ENCODE peak calls at places on chromosomes 13 and 19, in five cellular contexts. B, C, N, Y and S are unnamed samples.

GRCh38 chr19:36420961-36421748 is 2.7 kb upstream of the ZFP82 start:
- DNase-seq in B (peak), C (no peak), N (peak), Y (no peak), S (no peak)

GRCh38 chr13:73258396-73258795 is 199.6 kb downstream of the KLF5 start:
- DNase-seq in B (no peak), C (no peak), N (no peak), Y (no peak), S (no peak)

GRCh38 chr13:113746143-113746525 is 12.9 kb upstream of the TMEM255B start:
- DNase-seq in B (no peak), C (no peak), N (peak), Y (no peak), S (no peak)

GRCh38 chr13:27211771-27212364 is 39.5 kb upstream of the RPL21 start:
- DNase-seq in B (no peak), C (peak), N (no peak), Y (peak), S (peak)

GRCh38 chr13:29472317-29472961 is 123.0 kb downstream of the SLC7A1 start:
- DNase-seq in B (no peak), C (peak), N (peak), Y (no peak), S (peak)

GRCh38 chr13:110630566-110631119 is 15.3 kb downstream of the NAXD start:
- DNase-seq in B (no peak), C (no peak), N (no peak), Y (no peak), S (no peak)

GRCh38 chr13:39766464-39767167 is 111.2 kb downstream of the COG6 start:
- DNase-seq in B (no peak), C (peak), N (no peak), Y (no peak), S (no peak)

GRCh38 chr13:65497265-65497664 is 1732.9 kb downstream of the PCDH9 start:
- DNase-seq in B (no peak), C (peak), N (no peak), Y (peak), S (peak)

GRCh38 chr13:26558074-26558805 is 757 bp downstream of the WASF3 start:
- DNase-seq in B (peak), C (no peak), N (peak), Y (no peak), S (no peak)

GRCh38 chr13:38328699-38329098 is 21.0 kb upstream of the UFM1 start:
- DNase-seq in B (no peak), C (no peak), N (no peak), Y (no peak), S (no peak)

GRCh38 chr13:66691149-66691548 is 539.0 kb downstream of the PCDH9 start:
- DNase-seq in B (no peak), C (no peak), N (no peak), Y (no peak), S (no peak)

GRCh38 chr13:51542358-51542972 is 41.8 kb upstream of the WDFY2 start:
- DNase-seq in B (no peak), C (no peak), N (no peak), Y (no peak), S (no peak)

GRCh38 chr19:4732680-4733114 is 9.1 kb upstream of the DPP9 start:
- DNase-seq in B (no peak), C (peak), N (peak), Y (no peak), S (peak)

GRCh38 chr19:15971217-15971616 is 22.4 kb downstream of the OR10H4 start:
- DNase-seq in B (no peak), C (no peak), N (no peak), Y (no peak), S (no peak)

GRCh38 chr19:45234089-45234869 is 10.9 kb downstream of the EXOC3L2 start:
- DNase-seq in B (no peak), C (no peak), N (no peak), Y (no peak), S (no peak)

GRCh38 chr13:19089315-19089714 is 92.3 kb downstream of the TUBA3C start:
- DNase-seq in B (no peak), C (no peak), N (no peak), Y (no peak), S (no peak)

GRCh38 chr13:45409993-45410392 is 8.2 kb downstream of the SLC25A30 start:
- DNase-seq in B (no peak), C (no peak), N (no peak), Y (no peak), S (no peak)

GRCh38 chr19:33689886-33690285 is 68.1 kb downstream of the CHST8 start:
- DNase-seq in B (no peak), C (no peak), N (no peak), Y (no peak), S (no peak)

GRCh38 chr19:14770136-14770535 is 8.2 kb downstream of the ADGRE2 start:
- DNase-seq in B (no peak), C (no peak), N (no peak), Y (no peak), S (no peak)

GRCh38 chr19:35166100-35167063 is 11.8 kb downstream of the FXYD5 start:
- DNase-seq in B (no peak), C (peak), N (no peak), Y (no peak), S (no peak)

GRCh38 chr13:59534806-59535205 is 628.9 kb downstream of the DIAPH3 start:
- DNase-seq in B (no peak), C (no peak), N (no peak), Y (no peak), S (no peak)

GRCh38 chr19:7301525-7301924 is 7.3 kb upstream of the INSR start:
- DNase-seq in B (no peak), C (no peak), N (no peak), Y (no peak), S (no peak)

GRCh38 chr19:57245066-57245465 is 4.6 kb downstream of the ZNF805 start:
- DNase-seq in B (no peak), C (no peak), N (no peak), Y (no peak), S (no peak)

GRCh38 chr13:36905944-36906343 is 14.1 kb downstream of the SMAD9 start:
- DNase-seq in B (no peak), C (no peak), N (no peak), Y (no peak), S (no peak)

GRCh38 chr19:53333071-53333465 is 481 bp upstream of the ZNF845 start:
- DNase-seq in B (peak), C (no peak), N (peak), Y (no peak), S (no peak)

GRCh38 chr13:32010137-32010536 is 21.4 kb upstream of the FRY start:
- DNase-seq in B (no peak), C (no peak), N (no peak), Y (no peak), S (no peak)

GRCh38 chr19:51296331-51297093 is 14.9 kb upstream of the IGLON5 start:
- DNase-seq in B (no peak), C (no peak), N (no peak), Y (no peak), S (no peak)

GRCh38 chr19:51660975-51661600 is 14.5 kb upstream of the SIGLEC14 start:
- DNase-seq in B (peak), C (peak), N (peak), Y (peak), S (peak)

GRCh38 chr19:7401694-7402093 is 53.0 kb downstream of the ARHGEF18 start:
- DNase-seq in B (no peak), C (no peak), N (no peak), Y (no peak), S (no peak)

GRCh38 chr19:4447327-4448146 is 10.1 kb downstream of the UBXN6 start:
- DNase-seq in B (no peak), C (no peak), N (no peak), Y (no peak), S (no peak)

GRCh38 chr19:17160908-17161307 is 54.2 kb upstream of the USE1 start:
- DNase-seq in B (no peak), C (no peak), N (no peak), Y (no peak), S (no peak)

GRCh38 chr13:51768976-51769375 is 35.0 kb downstream of the DHRS12 start:
- DNase-seq in B (no peak), C (no peak), N (no peak), Y (no peak), S (no peak)

DNA sequence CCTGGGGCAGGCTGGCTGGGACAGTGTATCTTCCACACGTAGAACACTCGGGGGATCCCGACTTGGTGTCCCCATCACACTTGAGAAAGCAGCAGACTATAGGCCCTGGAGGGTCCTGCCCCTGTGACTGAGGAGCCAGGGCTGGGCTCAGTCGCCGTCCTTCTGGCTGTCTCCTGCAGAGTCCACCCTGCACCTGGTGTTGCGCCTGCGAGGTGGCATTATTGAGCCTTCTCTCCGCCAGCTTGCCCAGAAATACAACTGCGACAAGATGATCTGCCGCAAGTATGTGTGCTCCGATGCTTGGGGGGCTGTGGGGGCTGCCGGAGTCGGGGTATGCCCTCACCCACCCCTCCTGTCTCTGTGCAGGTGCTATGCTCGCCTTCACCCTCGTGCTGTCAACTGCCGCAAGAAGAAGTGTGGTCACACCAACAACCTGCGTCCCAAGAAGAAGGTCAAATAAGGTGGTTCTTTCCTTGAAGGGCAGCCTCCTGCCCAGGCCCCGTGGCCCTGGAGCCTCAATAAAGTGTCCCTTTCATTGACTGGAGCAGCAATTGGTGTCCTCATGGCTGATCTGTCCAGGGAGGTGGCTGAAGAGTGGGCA is 3.1 kb downstream of the UBA52 start:
- DNase-seq in B (no peak), C (no peak), N (no peak), Y (no peak), S (no peak)
- TF ChIP-seq CTCF in B (no peak), C (no peak), N (no peak), Y (no peak), S (no peak)

GRCh38 chr19:11347546-11347945 is 1.2 kb downstream of the CCDC159 start:
- DNase-seq in B (no peak), C (no peak), N (no peak), Y (no peak), S (no peak)

GRCh38 chr19:11345122-11345752 is 831 bp downstream of the TMEM205 start:
- DNase-seq in B (no peak), C (no peak), N (peak), Y (no peak), S (no peak)

GRCh38 chr19:11349171-11349570 is 2.9 kb downstream of the CCDC159 start:
- DNase-seq in B (no peak), C (no peak), N (no peak), Y (no peak), S (no peak)

GRCh38 chr19:11342429-11342828 is 3.0 kb upstream of the RAB3D start:
- DNase-seq in B (no peak), C (no peak), N (no peak), Y (no peak), S (no peak)

DNA sequence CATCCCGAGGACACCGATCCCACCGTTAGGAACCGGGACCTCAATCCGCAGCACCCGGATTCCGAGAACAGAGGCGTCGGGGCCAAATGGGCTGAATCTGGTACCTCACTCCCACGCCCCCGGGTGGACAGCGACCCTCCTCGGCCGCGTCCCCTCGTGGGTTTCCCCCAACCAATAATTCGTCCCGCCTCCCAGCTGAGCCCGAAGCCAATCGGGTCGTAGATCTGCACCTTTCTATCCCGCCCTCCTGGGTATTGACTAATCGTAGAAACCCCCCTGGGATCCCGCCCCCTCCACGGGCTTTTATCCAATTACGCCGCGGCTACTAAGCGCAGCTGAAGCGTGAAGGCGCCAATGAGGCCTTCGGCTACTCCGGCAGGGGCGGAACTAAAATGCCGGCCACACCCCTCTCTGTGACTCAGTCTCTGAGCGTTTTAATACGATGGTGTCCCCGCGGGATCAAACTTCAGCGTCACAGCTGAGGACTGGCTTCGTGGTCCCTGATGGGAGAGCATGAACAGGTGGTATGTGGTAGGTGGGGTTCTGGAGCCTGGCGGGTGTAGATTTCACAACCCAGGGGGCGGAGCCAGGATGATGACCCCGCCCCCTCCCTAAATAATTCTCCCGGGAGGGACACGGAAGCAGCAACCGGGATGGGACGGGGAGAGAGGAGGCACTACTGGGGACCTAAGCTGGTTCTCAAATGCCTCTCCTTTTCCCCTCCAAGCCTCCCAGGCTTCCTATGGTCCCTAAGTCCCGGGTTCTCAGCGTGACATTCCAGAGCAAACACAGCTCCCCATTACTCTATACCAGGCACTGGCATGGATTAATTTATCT is at the start of the genes CCDC159 and TMEM205:
- DNase-seq in B (peak), C (peak), N (peak), Y (peak), S (peak)
- TF ChIP-seq CTCF in B (peak), C (no peak), N (peak), Y (peak), S (peak)

GRCh38 chr19:43766755-43767043 is 11.9 kb upstream of the SMG9 start:
- DNase-seq in B (no peak), C (no peak), N (no peak), Y (no peak), S (no peak)
- TF ChIP-seq CTCF in B (no peak), C (no peak), N (no peak), Y (no peak), S (peak)

GRCh38 chr13:49248433-49249002 is 793 bp downstream of the CDADC1 start:
- DNase-seq in B (no peak), C (no peak), N (no peak), Y (no peak), S (peak)
- TF ChIP-seq CTCF in B (no peak), C (peak), N (no peak), Y (no peak), S (peak)

DNA sequence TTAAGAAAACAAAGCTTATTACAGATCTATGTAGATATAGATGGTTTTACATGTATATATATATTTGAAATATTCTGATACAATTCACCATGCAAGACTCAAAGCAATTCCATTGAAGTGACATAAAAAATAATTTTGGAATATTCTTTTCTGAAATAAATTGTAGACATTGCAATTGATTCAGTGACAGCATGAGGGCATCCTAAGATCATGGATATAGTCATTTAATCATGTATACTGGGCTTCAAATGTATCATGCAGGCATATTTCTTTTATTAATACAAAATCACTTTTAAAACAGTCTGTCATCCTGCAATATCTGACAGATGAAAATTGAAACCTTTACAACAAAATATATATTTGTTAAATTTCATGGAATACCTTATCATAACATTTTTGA is 286.7 kb upstream of the SLITRK6 start:
- DNase-seq in B (no peak), C (no peak), N (no peak), Y (no peak), S (no peak)
- TF ChIP-seq CTCF in B (no peak), C (no peak), N (no peak), Y (no peak), S (no peak)

GRCh38 chr19:12733369-12733896 is 1.1 kb downstream of the TRIR start:
- DNase-seq in B (no peak), C (peak), N (no peak), Y (no peak), S (peak)
- TF ChIP-seq CTCF in B (no peak), C (peak), N (no peak), Y (peak), S (peak)

GRCh38 chr13:76038920-76039716 is 403.0 kb downstream of the LMO7 start:
- DNase-seq in B (no peak), C (no peak), N (no peak), Y (no peak), S (no peak)
- TF ChIP-seq CTCF in B (no peak), C (no peak), N (no peak), Y (no peak), S (peak)

GRCh38 chr13:99655351-99656091 is 154.2 kb downstream of the TM9SF2 start:
- DNase-seq in B (no peak), C (peak), N (no peak), Y (no peak), S (peak)

GRCh38 chr13:99654076-99654475 is 152.8 kb downstream of the TM9SF2 start:
- DNase-seq in B (no peak), C (no peak), N (no peak), Y (no peak), S (no peak)

GRCh38 chr13:99657848-99658265 is 156.6 kb downstream of the TM9SF2 start:
- DNase-seq in B (peak), C (no peak), N (peak), Y (no peak), S (no peak)

GRCh38 chr13:99656843-99657506 is 155.7 kb downstream of the TM9SF2 start:
- DNase-seq in B (no peak), C (no peak), N (no peak), Y (no peak), S (no peak)

GRCh38 chr13:99656092-99656745 is 154.9 kb downstream of the TM9SF2 start:
- DNase-seq in B (peak), C (peak), N (peak), Y (no peak), S (peak)
- TF ChIP-seq CTCF in B (peak), C (peak), N (peak), Y (peak), S (peak)